ENCODE peak calls at places on chromosomes 11 and 22, in seven cellular contexts. One of them, this sample, is unnamed.

GRCh38 chr22:28222571-28222970 is 303.5 kb upstream of the PITPNB start:
- DNase-seq in CD4-positive, alpha-beta T cell: no peak
- DNase-seq in NB4: no peak
- DNase-seq in GM12865: no peak
- DNase-seq in colonic mucosa: no peak
- DNase-seq in esophagus muscularis mucosa: no peak
- DNase-seq in foreskin keratinocyte: no peak
- DNase-seq in this sample: no peak

GRCh38 chr22:27775698-27776409 is 25.7 kb downstream of the MN1 start:
- DNase-seq in CD4-positive, alpha-beta T cell: no peak
- DNase-seq in NB4: no peak
- DNase-seq in GM12865: no peak
- DNase-seq in colonic mucosa: no peak
- DNase-seq in esophagus muscularis mucosa: no peak
- DNase-seq in foreskin keratinocyte: no peak
- DNase-seq in this sample: no peak

GRCh38 chr11:44255406-44256071 is 54.4 kb downstream of the ALX4 start:
- DNase-seq in CD4-positive, alpha-beta T cell: no peak
- DNase-seq in NB4: no peak
- DNase-seq in GM12865: no peak
- DNase-seq in colonic mucosa: no peak
- DNase-seq in esophagus muscularis mucosa: no peak
- DNase-seq in foreskin keratinocyte: peak
- DNase-seq in this sample: peak

GRCh38 chr11:134497586-134497985 is 85.5 kb upstream of the B3GAT1 start:
- DNase-seq in CD4-positive, alpha-beta T cell: no peak
- DNase-seq in NB4: no peak
- DNase-seq in GM12865: no peak
- DNase-seq in colonic mucosa: peak
- DNase-seq in esophagus muscularis mucosa: no peak
- DNase-seq in foreskin keratinocyte: no peak
- DNase-seq in this sample: no peak

GRCh38 chr11:97259884-97260283 is 870.1 kb downstream of the JRKL start:
- DNase-seq in CD4-positive, alpha-beta T cell: no peak
- DNase-seq in NB4: no peak
- DNase-seq in GM12865: no peak
- DNase-seq in colonic mucosa: no peak
- DNase-seq in esophagus muscularis mucosa: no peak
- DNase-seq in foreskin keratinocyte: no peak
- DNase-seq in this sample: no peak

GRCh38 chr22:30196141-30196866 is 50.3 kb downstream of the LIF start:
- DNase-seq in CD4-positive, alpha-beta T cell: peak
- DNase-seq in NB4: peak
- DNase-seq in GM12865: peak
- DNase-seq in colonic mucosa: peak
- DNase-seq in esophagus muscularis mucosa: peak
- DNase-seq in foreskin keratinocyte: peak
- DNase-seq in this sample: peak

GRCh38 chr11:77558380-77558779 is 31.4 kb upstream of the AQP11 start:
- DNase-seq in CD4-positive, alpha-beta T cell: no peak
- DNase-seq in NB4: no peak
- DNase-seq in GM12865: no peak
- DNase-seq in colonic mucosa: no peak
- DNase-seq in esophagus muscularis mucosa: no peak
- DNase-seq in foreskin keratinocyte: no peak
- DNase-seq in this sample: no peak

GRCh38 chr11:10350341-10350740 is 45.5 kb downstream of the ADM start:
- DNase-seq in CD4-positive, alpha-beta T cell: no peak
- DNase-seq in NB4: no peak
- DNase-seq in GM12865: no peak
- DNase-seq in colonic mucosa: no peak
- DNase-seq in esophagus muscularis mucosa: peak
- DNase-seq in foreskin keratinocyte: peak
- DNase-seq in this sample: peak

GRCh38 chr11:95704865-95705264 is 84.7 kb downstream of the FAM76B start:
- DNase-seq in CD4-positive, alpha-beta T cell: no peak
- DNase-seq in NB4: no peak
- DNase-seq in GM12865: no peak
- DNase-seq in colonic mucosa: no peak
- DNase-seq in esophagus muscularis mucosa: no peak
- DNase-seq in foreskin keratinocyte: no peak
- DNase-seq in this sample: no peak

GRCh38 chr11:109304159-109304558 is 117.8 kb upstream of the C11orf87 start:
- DNase-seq in CD4-positive, alpha-beta T cell: no peak
- DNase-seq in NB4: no peak
- DNase-seq in GM12865: no peak
- DNase-seq in colonic mucosa: no peak
- DNase-seq in esophagus muscularis mucosa: no peak
- DNase-seq in foreskin keratinocyte: peak
- DNase-seq in this sample: peak

GRCh38 chr11:3203221-3204043 is 15.2 kb downstream of the MRGPRG start:
- DNase-seq in CD4-positive, alpha-beta T cell: no peak
- DNase-seq in NB4: peak
- DNase-seq in GM12865: no peak
- DNase-seq in colonic mucosa: no peak
- DNase-seq in esophagus muscularis mucosa: no peak
- DNase-seq in foreskin keratinocyte: no peak
- DNase-seq in this sample: no peak

GRCh38 chr22:48702573-48703264 is 1125.0 kb downstream of the BRD1 start:
- DNase-seq in CD4-positive, alpha-beta T cell: no peak
- DNase-seq in NB4: peak
- DNase-seq in GM12865: no peak
- DNase-seq in colonic mucosa: no peak
- DNase-seq in esophagus muscularis mucosa: no peak
- DNase-seq in foreskin keratinocyte: no peak
- DNase-seq in this sample: no peak

GRCh38 chr22:49266561-49267519 is 560.8 kb downstream of the BRD1 start:
- DNase-seq in CD4-positive, alpha-beta T cell: no peak
- DNase-seq in NB4: no peak
- DNase-seq in GM12865: no peak
- DNase-seq in colonic mucosa: no peak
- DNase-seq in esophagus muscularis mucosa: no peak
- DNase-seq in foreskin keratinocyte: no peak
- DNase-seq in this sample: no peak

GRCh38 chr22:27692243-27692642 is 109.3 kb downstream of the MN1 start:
- DNase-seq in CD4-positive, alpha-beta T cell: no peak
- DNase-seq in NB4: no peak
- DNase-seq in GM12865: no peak
- DNase-seq in colonic mucosa: no peak
- DNase-seq in esophagus muscularis mucosa: no peak
- DNase-seq in foreskin keratinocyte: no peak
- DNase-seq in this sample: no peak

DNA sequence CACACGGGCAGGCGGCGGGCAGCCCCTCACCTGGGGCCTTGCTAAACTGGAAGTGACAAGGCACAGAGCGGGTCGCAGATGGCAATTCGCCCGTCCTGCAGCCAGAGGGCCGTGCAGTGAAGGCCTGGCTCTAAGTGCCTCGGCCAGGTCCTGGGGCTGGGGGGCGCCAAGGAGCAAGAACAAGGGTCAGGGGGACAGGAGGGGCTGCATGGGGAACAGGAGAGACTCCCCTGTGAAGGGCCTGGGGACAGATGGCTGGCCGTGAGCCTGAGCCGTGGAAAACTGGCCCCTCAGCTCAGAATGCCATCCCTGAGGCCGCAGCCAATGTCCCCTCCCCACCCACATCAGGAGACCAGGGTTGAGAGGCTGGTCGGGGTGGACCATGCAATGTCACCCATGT is 60.0 kb downstream of the RTL6 start:
- DNase-seq in CD4-positive, alpha-beta T cell: no peak
- DNase-seq in NB4: no peak
- DNase-seq in GM12865: no peak
- DNase-seq in colonic mucosa: no peak
- DNase-seq in esophagus muscularis mucosa: no peak
- DNase-seq in foreskin keratinocyte: no peak
- DNase-seq in this sample: no peak
- TF ChIP-seq CTCF in CD4-positive, alpha-beta T cell: no peak
- TF ChIP-seq CTCF in NB4: peak
- TF ChIP-seq CTCF in GM12865: no peak
- TF ChIP-seq CTCF in colonic mucosa: no peak
- TF ChIP-seq CTCF in esophagus muscularis mucosa: no peak
- TF ChIP-seq CTCF in foreskin keratinocyte: no peak
- TF ChIP-seq CTCF in this sample: no peak

DNA sequence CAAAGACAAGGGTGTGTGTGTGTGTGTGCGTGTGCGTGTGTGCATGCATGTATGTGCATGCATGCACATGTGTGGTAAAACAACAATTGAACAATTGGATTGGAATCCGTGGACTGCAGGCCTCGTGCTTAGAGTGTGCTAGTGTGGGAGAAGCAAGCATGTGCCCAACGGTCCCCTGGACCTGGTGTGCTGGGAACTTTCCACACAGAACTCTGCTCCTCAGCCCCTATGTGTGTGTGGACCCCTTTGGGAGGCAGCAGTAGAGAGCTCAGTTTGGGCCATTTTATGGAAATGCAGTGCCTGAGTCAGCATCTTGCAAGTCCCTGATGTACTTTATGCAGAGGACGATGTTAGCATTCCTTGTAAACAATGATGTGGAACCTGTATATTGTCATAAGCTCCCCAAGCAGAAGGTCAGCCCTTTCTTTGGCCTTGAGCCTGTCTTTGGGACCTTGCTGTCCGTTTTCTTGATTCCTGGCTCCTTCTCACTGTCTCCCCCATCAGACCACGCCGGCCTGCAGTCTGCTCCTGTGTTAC is 167.3 kb downstream of the TBC1D22A start:
- DNase-seq in CD4-positive, alpha-beta T cell: no peak
- DNase-seq in NB4: no peak
- DNase-seq in GM12865: no peak
- DNase-seq in colonic mucosa: peak
- DNase-seq in esophagus muscularis mucosa: no peak
- DNase-seq in foreskin keratinocyte: peak
- DNase-seq in this sample: no peak
- TF ChIP-seq CTCF in CD4-positive, alpha-beta T cell: no peak
- TF ChIP-seq CTCF in NB4: no peak
- TF ChIP-seq CTCF in GM12865: no peak
- TF ChIP-seq CTCF in colonic mucosa: no peak
- TF ChIP-seq CTCF in esophagus muscularis mucosa: no peak
- TF ChIP-seq CTCF in foreskin keratinocyte: no peak
- TF ChIP-seq CTCF in this sample: no peak

GRCh38 chr22:31952094-31952401 is 7.7 kb downstream of the YWHAH start:
- DNase-seq in CD4-positive, alpha-beta T cell: no peak
- DNase-seq in NB4: peak
- DNase-seq in GM12865: no peak
- DNase-seq in colonic mucosa: no peak
- DNase-seq in esophagus muscularis mucosa: no peak
- DNase-seq in foreskin keratinocyte: no peak
- DNase-seq in this sample: no peak
- TF ChIP-seq CTCF in CD4-positive, alpha-beta T cell: no peak
- TF ChIP-seq CTCF in NB4: no peak
- TF ChIP-seq CTCF in GM12865: no peak
- TF ChIP-seq CTCF in colonic mucosa: no peak
- TF ChIP-seq CTCF in esophagus muscularis mucosa: no peak
- TF ChIP-seq CTCF in foreskin keratinocyte: peak
- TF ChIP-seq CTCF in this sample: no peak

DNA sequence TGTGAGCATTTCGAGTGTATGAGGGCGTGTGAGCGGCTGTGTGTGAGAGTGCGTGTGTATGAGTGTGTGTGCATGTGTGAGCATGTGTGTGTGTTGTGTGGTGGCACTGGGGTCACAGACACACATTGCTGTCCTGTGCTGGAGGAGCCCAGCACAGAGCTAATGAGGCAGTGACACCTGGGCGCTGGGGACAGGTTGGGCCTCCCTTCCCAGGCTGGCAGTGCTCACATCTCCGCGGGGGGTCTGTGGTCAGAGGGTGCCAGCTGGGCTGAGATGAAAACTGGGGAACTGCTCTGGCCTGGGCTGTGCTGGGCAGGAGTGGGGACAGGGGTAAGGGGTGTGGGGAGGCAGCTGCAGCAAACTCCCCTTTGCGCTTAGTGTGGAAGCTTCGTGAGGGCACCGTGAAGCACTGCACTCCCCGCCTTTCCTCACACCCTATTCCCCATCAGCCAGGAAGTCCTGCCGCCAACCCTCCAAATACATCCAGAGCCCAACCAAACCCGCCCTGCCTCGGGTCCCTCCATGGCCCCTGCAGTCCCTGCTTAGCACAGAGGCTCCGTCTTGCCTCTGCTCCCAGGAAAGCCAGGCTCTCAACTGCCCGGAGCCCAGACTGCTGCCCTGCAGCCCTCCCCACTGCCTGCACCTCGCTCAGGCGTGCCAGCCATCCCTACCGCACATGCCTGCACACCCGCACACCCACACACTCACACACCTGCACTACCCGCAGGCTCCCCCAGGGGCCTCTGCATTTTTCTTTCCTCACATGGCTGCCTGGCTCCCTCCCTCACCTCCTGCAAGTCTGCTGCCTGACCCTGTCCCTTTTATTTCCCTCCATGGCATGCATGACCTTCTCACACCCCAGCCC is 62.0 kb upstream of the THY1 start:
- DNase-seq in CD4-positive, alpha-beta T cell: no peak
- DNase-seq in NB4: peak
- DNase-seq in GM12865: peak
- DNase-seq in colonic mucosa: no peak
- DNase-seq in esophagus muscularis mucosa: peak
- DNase-seq in foreskin keratinocyte: no peak
- DNase-seq in this sample: no peak
- TF ChIP-seq CTCF in CD4-positive, alpha-beta T cell: no peak
- TF ChIP-seq CTCF in NB4: peak
- TF ChIP-seq CTCF in GM12865: peak
- TF ChIP-seq CTCF in colonic mucosa: no peak
- TF ChIP-seq CTCF in esophagus muscularis mucosa: no peak
- TF ChIP-seq CTCF in foreskin keratinocyte: peak
- TF ChIP-seq CTCF in this sample: peak

DNA sequence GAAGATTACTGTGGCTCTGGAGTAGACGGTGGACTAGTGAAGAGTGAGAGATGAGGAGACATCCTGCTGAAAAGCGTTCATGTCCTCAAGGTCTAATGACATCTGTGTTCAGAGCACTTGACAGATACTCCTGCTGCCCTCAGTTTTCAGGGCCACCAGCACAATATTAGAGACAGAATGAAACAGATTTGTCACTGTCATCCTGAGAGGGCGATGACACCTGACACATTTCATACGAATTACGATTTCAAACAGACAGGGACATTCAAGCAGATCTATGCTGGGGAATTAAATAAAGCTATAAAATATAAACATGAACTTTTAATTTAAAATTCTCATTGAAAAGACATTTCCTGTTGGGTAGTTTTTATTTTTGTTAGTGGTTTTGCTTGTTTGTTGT is 29.1 kb downstream of the SVIP start:
- DNase-seq in CD4-positive, alpha-beta T cell: no peak
- DNase-seq in NB4: no peak
- DNase-seq in GM12865: no peak
- DNase-seq in colonic mucosa: no peak
- DNase-seq in esophagus muscularis mucosa: no peak
- DNase-seq in foreskin keratinocyte: no peak
- DNase-seq in this sample: no peak
- TF ChIP-seq CTCF in CD4-positive, alpha-beta T cell: no peak
- TF ChIP-seq CTCF in NB4: no peak
- TF ChIP-seq CTCF in GM12865: no peak
- TF ChIP-seq CTCF in colonic mucosa: no peak
- TF ChIP-seq CTCF in esophagus muscularis mucosa: no peak
- TF ChIP-seq CTCF in foreskin keratinocyte: no peak
- TF ChIP-seq CTCF in this sample: no peak

DNA sequence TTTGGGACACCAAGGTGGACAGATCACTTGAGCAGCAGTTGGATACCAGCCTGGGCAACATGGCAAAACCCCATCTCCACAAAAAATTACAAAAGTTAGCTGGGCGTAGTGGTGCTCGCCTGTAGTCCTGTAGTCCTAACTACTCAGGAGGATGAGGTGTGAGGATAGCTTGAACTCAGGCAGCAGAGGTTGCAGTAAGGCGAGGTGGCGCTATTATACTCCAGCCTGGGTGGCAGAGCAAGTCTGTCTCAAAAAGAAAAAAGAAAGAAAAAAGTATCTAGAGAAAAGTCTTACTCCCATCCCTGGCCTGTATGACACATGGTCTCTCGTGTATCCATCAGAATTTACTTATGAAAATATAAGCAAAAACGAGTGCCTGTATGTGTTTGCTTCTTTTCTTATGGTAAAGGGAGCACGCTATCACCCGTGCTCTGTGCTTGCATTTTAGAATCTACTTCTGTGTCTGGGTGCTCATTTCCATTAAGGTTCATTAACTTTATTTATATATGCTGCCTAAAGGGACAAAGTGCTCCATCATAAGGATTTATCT is 15.4 kb upstream of the CPT1A start:
- DNase-seq in CD4-positive, alpha-beta T cell: no peak
- DNase-seq in NB4: no peak
- DNase-seq in GM12865: no peak
- DNase-seq in colonic mucosa: no peak
- DNase-seq in esophagus muscularis mucosa: no peak
- DNase-seq in foreskin keratinocyte: no peak
- DNase-seq in this sample: no peak
- TF ChIP-seq CTCF in CD4-positive, alpha-beta T cell: no peak
- TF ChIP-seq CTCF in NB4: no peak
- TF ChIP-seq CTCF in GM12865: no peak
- TF ChIP-seq CTCF in colonic mucosa: no peak
- TF ChIP-seq CTCF in esophagus muscularis mucosa: no peak
- TF ChIP-seq CTCF in foreskin keratinocyte: no peak
- TF ChIP-seq CTCF in this sample: no peak

This sample was measured in bronchial epithelial cell.